ENCODE peak calls at places on chromosomes 13 and 19, in seven cellular contexts. One of them, this sample, is unnamed.

GRCh38 chr13:66927562-66927961 is 302.6 kb downstream of the PCDH9 start:
- DNase-seq in tibial nerve: no peak
- DNase-seq in dorsolateral prefrontal cortex: no peak
- DNase-seq in lung: no peak
- DNase-seq in IMR-90: no peak
- DNase-seq in thoracic aorta: no peak
- DNase-seq in suprapubic skin: no peak
- DNase-seq in this sample: no peak

GRCh38 chr19:46818812-46819211 is 30.4 kb upstream of the SLC1A5 start:
- DNase-seq in suprapubic skin: no peak
- DNase-seq in dorsolateral prefrontal cortex: no peak
- DNase-seq in thoracic aorta: no peak
- DNase-seq in lung: no peak
- DNase-seq in tibial nerve: no peak
- DNase-seq in IMR-90: peak; percentile 33
- DNase-seq in this sample: no peak

GRCh38 chr19:2477732-2478191 is 1.8 kb downstream of the GADD45B start:
- DNase-seq in thoracic aorta: no peak
- DNase-seq in lung: peak; percentile 41
- DNase-seq in tibial nerve: no peak
- DNase-seq in suprapubic skin: no peak
- DNase-seq in dorsolateral prefrontal cortex: no peak
- DNase-seq in IMR-90: peak; percentile 49
- DNase-seq in this sample: no peak

GRCh38 chr19:58581227-58582141 is 8.3 kb upstream of the MZF1 start:
- DNase-seq in IMR-90: peak; percentile 91
- DNase-seq in dorsolateral prefrontal cortex: peak; percentile 81
- DNase-seq in thoracic aorta: peak; percentile 45
- DNase-seq in tibial nerve: peak; percentile 77
- DNase-seq in suprapubic skin: peak; percentile 90
- DNase-seq in lung: peak; percentile 89
- DNase-seq in this sample: no peak

GRCh38 chr19:47598407-47599349 is 10.3 kb upstream of the BICRA start:
- DNase-seq in tibial nerve: no peak
- DNase-seq in dorsolateral prefrontal cortex: no peak
- DNase-seq in lung: peak; percentile 54
- DNase-seq in IMR-90: peak; percentile 96
- DNase-seq in thoracic aorta: peak; percentile 55
- DNase-seq in suprapubic skin: peak; percentile 79
- DNase-seq in this sample: no peak

GRCh38 chr19:16504271-16504670 is 8.1 kb downstream of the C19orf44 start:
- DNase-seq in tibial nerve: no peak
- DNase-seq in IMR-90: no peak
- DNase-seq in thoracic aorta: no peak
- DNase-seq in lung: no peak
- DNase-seq in dorsolateral prefrontal cortex: no peak
- DNase-seq in suprapubic skin: no peak
- DNase-seq in this sample: no peak

GRCh38 chr13:44334751-44335150 is 38.9 kb upstream of the SERP2 start:
- DNase-seq in IMR-90: no peak
- DNase-seq in thoracic aorta: no peak
- DNase-seq in tibial nerve: no peak
- DNase-seq in suprapubic skin: no peak
- DNase-seq in lung: no peak
- DNase-seq in dorsolateral prefrontal cortex: no peak
- DNase-seq in this sample: no peak

GRCh38 chr13:105202384-105202783 is 1333.1 kb downstream of the EFNB2 start:
- DNase-seq in tibial nerve: no peak
- DNase-seq in dorsolateral prefrontal cortex: no peak
- DNase-seq in suprapubic skin: no peak
- DNase-seq in lung: no peak
- DNase-seq in thoracic aorta: no peak
- DNase-seq in IMR-90: peak; percentile 47
- DNase-seq in this sample: no peak

DNA sequence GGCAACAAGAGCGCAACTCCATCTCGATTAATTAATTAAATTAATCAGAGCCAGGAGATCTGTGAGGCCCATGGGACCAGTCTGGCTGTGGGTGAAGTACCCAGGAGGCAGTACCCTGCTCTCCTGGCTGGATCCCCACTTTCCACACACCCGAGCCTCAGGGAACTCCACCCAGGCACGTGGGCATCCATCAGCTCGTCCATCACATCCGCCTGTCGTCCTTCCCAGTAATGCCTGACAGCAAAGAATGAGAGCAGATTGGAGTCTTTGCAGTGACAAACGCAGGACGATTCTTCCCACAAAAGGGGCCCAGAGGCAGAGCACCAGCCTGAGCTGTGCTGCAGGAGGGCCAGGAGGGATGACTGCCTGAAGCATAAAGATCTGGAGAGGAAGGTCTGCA is 35.8 kb downstream of the VSTM2B start:
- DNase-seq in tibial nerve: no peak
- DNase-seq in dorsolateral prefrontal cortex: no peak
- DNase-seq in lung: no peak
- DNase-seq in IMR-90: no peak
- DNase-seq in thoracic aorta: no peak
- DNase-seq in suprapubic skin: no peak
- DNase-seq in this sample: no peak
- H3K27ac ChIP-seq in tibial nerve: no peak overlapping the region
- H3K27ac ChIP-seq in dorsolateral prefrontal cortex: no peak overlapping the region
- H3K27ac ChIP-seq in lung: no peak overlapping the region
- H3K27ac ChIP-seq in IMR-90: no peak overlapping the region
- H3K27ac ChIP-seq in thoracic aorta: no peak overlapping the region
- H3K27ac ChIP-seq in suprapubic skin: no peak overlapping the region
- H3K27ac ChIP-seq in this sample: no peak overlapping the region

GRCh38 chr19:1284979-1285736 is 515 bp upstream of the EFNA2 start:
- DNase-seq in lung: no peak
- DNase-seq in IMR-90: no peak
- DNase-seq in tibial nerve: no peak
- DNase-seq in dorsolateral prefrontal cortex: no peak
- DNase-seq in thoracic aorta: no peak
- DNase-seq in suprapubic skin: peak; percentile 64
- DNase-seq in this sample: no peak

GRCh38 chr19:1284293-1284978 is 1.2 kb upstream of the EFNA2 start:
- DNase-seq in suprapubic skin: peak; percentile 51
- DNase-seq in tibial nerve: no peak
- DNase-seq in IMR-90: no peak
- DNase-seq in thoracic aorta: no peak
- DNase-seq in dorsolateral prefrontal cortex: no peak
- DNase-seq in lung: no peak
- DNase-seq in this sample: no peak

GRCh38 chr19:1282588-1283206 is 3.0 kb upstream of the EFNA2 start:
- DNase-seq in lung: no peak
- DNase-seq in suprapubic skin: no peak
- DNase-seq in dorsolateral prefrontal cortex: no peak
- DNase-seq in tibial nerve: no peak
- DNase-seq in IMR-90: no peak
- DNase-seq in thoracic aorta: no peak
- DNase-seq in this sample: no peak

GRCh38 chr19:1283207-1283916 is 2.3 kb upstream of the EFNA2 start:
- DNase-seq in thoracic aorta: no peak
- DNase-seq in dorsolateral prefrontal cortex: no peak
- DNase-seq in IMR-90: no peak
- DNase-seq in lung: no peak
- DNase-seq in suprapubic skin: no peak
- DNase-seq in tibial nerve: no peak
- DNase-seq in this sample: no peak

DNA sequence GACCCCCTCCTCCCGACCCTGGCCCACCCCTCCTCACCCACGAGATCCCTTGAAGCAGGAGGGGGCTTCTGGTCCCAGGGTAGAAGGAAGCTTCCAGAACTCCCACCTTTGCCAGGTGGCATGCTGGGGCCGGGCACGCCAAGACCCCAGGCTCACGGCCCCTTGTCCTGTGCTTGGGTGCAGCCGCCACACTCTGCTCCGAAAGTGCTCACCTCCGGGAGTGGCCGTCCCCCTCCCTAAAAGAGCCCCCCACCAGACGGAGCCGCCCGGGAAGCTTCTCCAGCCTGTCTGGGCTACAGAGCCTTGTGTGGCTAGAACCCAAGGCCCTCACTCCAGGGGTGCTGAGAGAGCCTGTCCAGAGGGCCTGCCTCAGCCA is 1.8 kb upstream of the EFNA2 start:
- DNase-seq in lung: no peak
- DNase-seq in suprapubic skin: no peak
- DNase-seq in dorsolateral prefrontal cortex: no peak
- DNase-seq in thoracic aorta: no peak
- DNase-seq in tibial nerve: no peak
- DNase-seq in IMR-90: no peak
- DNase-seq in this sample: no peak
- H3K4me3 ChIP-seq in lung: no peak overlapping the region
- H3K4me3 ChIP-seq in suprapubic skin: no peak overlapping the region
- H3K4me3 ChIP-seq in dorsolateral prefrontal cortex: no peak overlapping the region
- H3K4me3 ChIP-seq in thoracic aorta: no peak overlapping the region
- H3K4me3 ChIP-seq in tibial nerve: no peak overlapping the region
- H3K4me3 ChIP-seq in IMR-90: no peak overlapping the region
- H3K4me3 ChIP-seq in this sample: no peak overlapping the region

GRCh38 chr19:10870955-10871603 is at the start of gene CARM1:
- DNase-seq in suprapubic skin: peak; percentile 100
- DNase-seq in thoracic aorta: peak; percentile 98
- DNase-seq in lung: peak; percentile 99
- DNase-seq in tibial nerve: peak; percentile 99
- DNase-seq in dorsolateral prefrontal cortex: peak; percentile 98
- DNase-seq in IMR-90: peak; percentile 97
- DNase-seq in this sample: peak; percentile 94

GRCh38 chr19:10874019-10874418 is 2.7 kb downstream of the CARM1 start:
- DNase-seq in thoracic aorta: no peak
- DNase-seq in tibial nerve: no peak
- DNase-seq in IMR-90: no peak
- DNase-seq in lung: no peak
- DNase-seq in suprapubic skin: no peak
- DNase-seq in dorsolateral prefrontal cortex: no peak
- DNase-seq in this sample: no peak

GRCh38 chr19:10871711-10872550 is 578 bp downstream of the CARM1 start:
- DNase-seq in suprapubic skin: peak; percentile 87
- DNase-seq in lung: peak; percentile 40
- DNase-seq in thoracic aorta: no peak
- DNase-seq in dorsolateral prefrontal cortex: no peak
- DNase-seq in tibial nerve: no peak
- DNase-seq in IMR-90: no peak
- DNase-seq in this sample: no peak

GRCh38 chr19:10870501-10870954 is 825 bp upstream of the CARM1 start:
- DNase-seq in suprapubic skin: no peak
- DNase-seq in IMR-90: no peak
- DNase-seq in thoracic aorta: no peak
- DNase-seq in lung: no peak
- DNase-seq in dorsolateral prefrontal cortex: peak; percentile 34
- DNase-seq in tibial nerve: no peak
- DNase-seq in this sample: no peak

DNA sequence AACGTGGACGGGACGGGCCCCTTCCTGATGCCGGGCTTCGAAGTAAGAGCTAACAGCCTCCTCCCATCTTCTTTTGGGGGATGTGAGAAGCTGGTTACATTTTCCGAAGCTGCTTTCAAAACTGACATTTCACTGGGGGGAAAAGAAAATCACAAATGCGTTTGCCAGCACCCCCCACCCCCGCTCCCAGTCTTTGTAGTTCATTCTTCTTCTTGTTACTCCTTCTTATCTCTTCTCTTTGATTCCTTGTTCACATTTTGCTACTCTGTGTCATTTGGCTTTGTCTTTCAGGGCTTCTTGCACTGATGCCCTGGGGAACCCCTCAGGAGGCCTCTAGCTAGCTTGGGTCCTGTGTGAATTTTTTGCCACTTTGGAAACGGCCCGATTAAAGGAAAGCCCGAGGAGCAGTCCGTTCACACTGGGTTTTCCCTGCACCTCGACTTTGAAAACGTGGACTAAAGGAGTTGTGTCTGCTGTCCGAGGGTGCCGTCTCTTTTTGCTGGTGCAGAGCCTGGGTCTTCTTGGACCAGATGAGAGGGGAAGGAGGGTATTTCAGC is 1.3 kb downstream of the CARM1 start:
- DNase-seq in dorsolateral prefrontal cortex: no peak
- DNase-seq in suprapubic skin: no peak
- DNase-seq in IMR-90: no peak
- DNase-seq in thoracic aorta: no peak
- DNase-seq in lung: no peak
- DNase-seq in tibial nerve: no peak
- DNase-seq in this sample: no peak
- H3K27ac ChIP-seq in dorsolateral prefrontal cortex: no peak overlapping the region
- H3K27ac ChIP-seq in suprapubic skin: peak overlapping the region; percentile 90
- H3K27ac ChIP-seq in IMR-90: peak overlapping the region; percentile 81
- H3K27ac ChIP-seq in thoracic aorta: peak overlapping the region; percentile 67
- H3K27ac ChIP-seq in lung: peak overlapping the region; percentile 20
- H3K27ac ChIP-seq in tibial nerve: peak overlapping the region; percentile 92
- H3K27ac ChIP-seq in this sample: peak overlapping the region; percentile 95

GRCh38 chr13:41019027-41019487 is at the start of gene ELF1:
- DNase-seq in lung: peak; percentile 68
- DNase-seq in thoracic aorta: no peak
- DNase-seq in dorsolateral prefrontal cortex: no peak
- DNase-seq in tibial nerve: no peak
- DNase-seq in suprapubic skin: no peak
- DNase-seq in IMR-90: peak; percentile 52
- DNase-seq in this sample: peak; percentile 28

GRCh38 chr13:41018583-41018909 is 570 bp downstream of the ELF1 start:
- DNase-seq in IMR-90: no peak
- DNase-seq in lung: no peak
- DNase-seq in thoracic aorta: no peak
- DNase-seq in tibial nerve: no peak
- DNase-seq in dorsolateral prefrontal cortex: no peak
- DNase-seq in suprapubic skin: no peak
- DNase-seq in this sample: no peak

GRCh38 chr13:41017153-41017552 is 2.0 kb downstream of the ELF1 start:
- DNase-seq in suprapubic skin: no peak
- DNase-seq in thoracic aorta: no peak
- DNase-seq in lung: no peak
- DNase-seq in tibial nerve: no peak
- DNase-seq in IMR-90: no peak
- DNase-seq in dorsolateral prefrontal cortex: peak; percentile 42
- DNase-seq in this sample: no peak

GRCh38 chr13:41017744-41018582 is 1.2 kb downstream of the ELF1 start:
- DNase-seq in IMR-90: peak; percentile 19
- DNase-seq in lung: no peak
- DNase-seq in suprapubic skin: no peak
- DNase-seq in tibial nerve: no peak
- DNase-seq in thoracic aorta: no peak
- DNase-seq in dorsolateral prefrontal cortex: no peak
- DNase-seq in this sample: no peak

DNA sequence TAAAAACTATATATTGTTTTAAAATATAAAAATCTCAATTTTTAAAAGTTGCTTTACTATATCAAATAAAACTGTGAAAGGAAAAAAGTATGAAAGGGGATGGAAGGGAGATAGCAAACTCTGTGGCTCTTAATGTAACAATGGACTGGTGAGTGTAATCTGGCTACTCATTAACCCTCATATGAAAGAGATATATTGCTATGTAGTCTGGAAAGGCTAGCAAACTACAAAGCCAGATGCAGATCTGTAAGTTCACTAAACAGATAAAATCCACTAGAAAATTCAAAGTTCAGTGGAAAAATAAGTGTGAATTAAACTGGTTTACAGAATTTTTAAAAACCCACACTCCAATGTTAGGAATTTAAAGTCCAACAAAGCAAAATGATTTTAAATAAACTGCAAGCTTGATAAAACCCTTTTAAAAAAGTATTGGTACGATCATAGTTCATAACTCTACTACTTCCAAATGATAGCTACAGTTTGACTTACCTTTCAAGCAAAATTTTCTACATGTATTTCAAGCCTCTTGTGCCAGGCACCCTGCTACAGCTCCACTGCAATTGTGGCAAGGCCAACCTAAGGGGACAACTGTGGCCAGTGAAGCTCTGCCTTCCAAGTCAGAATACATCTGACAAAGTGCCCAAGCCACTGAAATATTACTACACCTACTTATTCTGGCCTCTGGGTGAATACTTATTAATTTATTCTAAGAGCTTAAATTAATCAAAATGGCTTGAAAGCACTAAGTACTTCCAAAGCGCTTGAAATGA is 647 bp upstream of the ELF1 start:
- DNase-seq in dorsolateral prefrontal cortex: no peak
- DNase-seq in IMR-90: no peak
- DNase-seq in lung: no peak
- DNase-seq in thoracic aorta: no peak
- DNase-seq in tibial nerve: no peak
- DNase-seq in suprapubic skin: no peak
- DNase-seq in this sample: no peak
- H3K4me3 ChIP-seq in dorsolateral prefrontal cortex: no peak overlapping the region
- H3K4me3 ChIP-seq in IMR-90: no peak overlapping the region
- H3K4me3 ChIP-seq in lung: no peak overlapping the region
- H3K4me3 ChIP-seq in thoracic aorta: no peak overlapping the region
- H3K4me3 ChIP-seq in tibial nerve: no peak overlapping the region
- H3K4me3 ChIP-seq in suprapubic skin: peak overlapping the region; percentile 47
- H3K4me3 ChIP-seq in this sample: peak overlapping the region; percentile 49